ENCODE peak calls at places on chromosomes 3 and 15, in seven cellular contexts. F is AG09319, P is neural crest cell, Q is HepG2, U is foreskin keratinocyte, Z is fibroblast of mammary gland, H is OCI-LY7. B is an unnamed sample.

GRCh38 chr15:81779181-81779580 is 266.6 kb downstream of the MEX3B start:
- DNase-seq in Z (no peak), F (no peak), Q (no peak), U (no peak), H (no peak), P (no peak), B (no peak)

GRCh38 chr3:161423911-161424522 is 52.7 kb upstream of the SPTSSB start:
- DNase-seq in Q (peak; percentile 41), P (no peak), H (peak; percentile 38), U (no peak), Z (peak; percentile 52), F (no peak), B (no peak)

GRCh38 chr3:31185004-31185357 is 290.5 kb upstream of the GADL1 start:
- DNase-seq in U (no peak), H (no peak), Q (no peak), Z (peak; percentile 48), P (no peak), F (no peak), B (no peak)

GRCh38 chr15:86620636-86621349 is 541.1 kb downstream of the AGBL1 start:
- DNase-seq in Q (peak; percentile 2), H (no peak), U (no peak), Z (no peak), P (no peak), F (no peak), B (no peak)

GRCh38 chr15:45088801-45089711 is 24.9 kb downstream of the DUOX2 start:
- DNase-seq in U (no peak), Z (peak; percentile 14), P (no peak), F (no peak), H (no peak), Q (peak; percentile 36), B (no peak)

GRCh38 chr15:40584191-40584590 is 9.9 kb upstream of the KNL1 start:
- DNase-seq in P (no peak), H (no peak), F (no peak), U (no peak), Q (no peak), Z (no peak), B (no peak)

GRCh38 chr15:85624241-85624855 is 170.4 kb downstream of the KLHL25 start:
- DNase-seq in H (no peak), P (no peak), F (no peak), U (no peak), Q (no peak), Z (peak; percentile 74), B (no peak)

GRCh38 chr15:34951993-34952392 is 17.5 kb downstream of the AQR start:
- DNase-seq in H (no peak), Z (peak; percentile 72), Q (no peak), P (no peak), U (no peak), F (peak; percentile 34), B (no peak)

GRCh38 chr15:65881766-65882434 is 12.6 kb downstream of the RAB11A start:
- DNase-seq in Z (no peak), F (no peak), P (no peak), U (no peak), Q (no peak), H (peak; percentile 44), B (no peak)

GRCh38 chr3:98726084-98726483 is 37.1 kb upstream of the ST3GAL6 start:
- DNase-seq in Z (no peak), F (no peak), Q (no peak), P (no peak), U (no peak), H (no peak), B (no peak)

GRCh38 chr3:54122802-54123537 is 618 bp downstream of the CACNA2D3 start:
- DNase-seq in Z (no peak), P (no peak), Q (no peak), F (no peak), U (no peak), H (no peak), B (no peak)

GRCh38 chr3:58801541-58801940 is 135.0 kb upstream of the FAM3D start:
- DNase-seq in F (no peak), Z (no peak), U (no peak), H (no peak), Q (no peak), P (no peak), B (no peak)

GRCh38 chr3:63442918-63443317 is 164.8 kb downstream of the SYNPR start:
- DNase-seq in F (no peak), P (no peak), U (no peak), Q (no peak), Z (no peak), H (no peak), B (no peak)

GRCh38 chr3:64631951-64632350 is 55.8 kb downstream of the ADAMTS9 start:
- DNase-seq in P (no peak), F (no peak), Z (no peak), Q (no peak), H (no peak), U (no peak), B (no peak)

GRCh38 chr3:9727041-9727595 is 4.4 kb upstream of the BRPF1 start:
- DNase-seq in U (no peak), H (peak; percentile 84), F (no peak), Z (no peak), P (no peak), Q (peak; percentile 42), B (peak; percentile 51)

GRCh38 chr3:197339841-197340520 is 41.6 kb upstream of the DLG1 start:
- DNase-seq in F (peak; percentile 40), H (no peak), P (no peak), U (no peak), Q (peak; percentile 43), Z (peak; percentile 78), B (no peak)

GRCh38 chr3:23999012-23999641 is 54.0 kb downstream of the NR1D2 start:
- DNase-seq in Q (peak; percentile 45), P (peak; percentile 82), H (peak; percentile 62), F (peak; percentile 48), U (no peak), Z (peak; percentile 66), B (peak; percentile 81)

GRCh38 chr3:53602866-53603265 is 108.5 kb downstream of the CACNA1D start:
- DNase-seq in H (no peak), Q (no peak), P (no peak), F (no peak), Z (no peak), U (no peak), B (no peak)

GRCh38 chr15:73859236-73859635 is 14.1 kb upstream of the TBC1D21 start:
- DNase-seq in Z (no peak), F (no peak), Q (no peak), U (no peak), P (no peak), H (no peak), B (no peak)

GRCh38 chr15:69825941-69826817 is 271.5 kb downstream of the TLE3 start:
- DNase-seq in Q (no peak), Z (no peak), F (no peak), P (no peak), H (no peak), U (no peak), B (no peak)

GRCh38 chr3:67415504-67415903 is 238.9 kb downstream of the SUCLG2 start:
- DNase-seq in F (peak; percentile 28), U (no peak), Q (no peak), Z (peak; percentile 54), H (no peak), P (no peak), B (no peak)

DNA sequence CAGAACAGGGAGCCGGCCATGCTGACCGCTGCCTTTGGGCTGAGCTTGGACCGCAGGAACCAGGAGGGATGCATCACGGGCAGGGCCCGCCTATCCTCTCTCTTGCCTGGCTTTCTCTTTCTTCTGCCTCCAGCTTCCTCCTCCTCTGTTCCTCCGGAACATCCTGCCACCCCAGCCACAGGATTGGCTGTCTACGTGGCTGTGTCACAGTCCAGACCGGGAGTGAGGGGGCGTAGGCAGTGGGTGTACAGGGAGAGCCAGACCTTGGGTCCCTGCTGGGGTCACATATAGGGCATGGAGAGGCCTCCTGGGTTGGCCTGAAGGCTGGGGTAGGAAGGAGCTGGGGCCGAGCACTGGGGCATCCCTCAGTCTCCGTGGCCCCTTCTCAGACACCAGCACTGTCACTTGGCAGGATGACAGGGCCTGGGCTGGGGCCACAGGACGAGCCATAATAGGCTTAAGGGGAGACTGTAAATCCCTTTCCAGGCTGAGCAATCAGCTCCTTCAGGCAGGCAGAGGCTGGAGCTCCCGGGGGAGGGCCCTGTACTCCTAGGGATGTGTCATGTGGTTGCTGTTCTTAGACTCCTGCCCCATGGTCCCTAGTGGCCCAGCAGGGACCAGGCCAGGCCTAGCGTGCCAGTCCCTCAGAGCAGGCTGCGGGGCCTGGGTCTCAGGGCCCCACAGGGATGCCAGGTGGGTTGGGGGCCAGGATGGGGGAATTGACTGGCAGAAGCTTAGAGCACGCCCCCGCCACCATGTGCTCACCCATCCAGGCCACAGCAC is 25.4 kb downstream of the LINGO1 start:
- DNase-seq in Z (peak; percentile 64), Q (no peak), F (no peak), P (no peak), H (no peak), U (no peak), B (no peak)
- TF ChIP-seq CTCF in Z (no peak), Q (no peak), F (no peak), P (no peak), H (no peak), U (no peak), B (no peak)

DNA sequence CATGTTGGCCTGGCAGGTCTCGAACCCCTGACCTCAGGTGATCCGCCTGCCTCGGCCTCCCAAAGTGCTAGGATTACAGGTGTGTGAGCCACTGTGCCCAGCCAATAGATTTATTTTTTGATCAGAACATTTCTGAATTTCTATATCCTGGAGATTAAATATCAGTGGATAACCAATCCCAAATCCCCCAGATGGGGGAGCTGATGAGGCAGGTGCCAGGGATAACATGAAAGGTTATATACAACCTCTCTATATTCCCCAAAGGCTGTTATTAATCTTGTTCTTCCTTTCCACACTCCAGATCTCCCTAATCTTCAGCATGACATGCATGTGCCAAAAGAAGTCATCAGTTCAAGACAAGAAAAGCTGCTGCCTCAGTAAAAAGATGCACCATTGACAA is 112.3 kb downstream of the WDR76 start:
- DNase-seq in Q (no peak), F (no peak), Z (peak; percentile 47), P (no peak), U (no peak), H (peak; percentile 13), B (peak; percentile 26)
- TF ChIP-seq CTCF in Q (peak; percentile 13), F (peak; percentile 48), Z (peak; percentile 66), P (peak; percentile 53), U (peak; percentile 75), H (peak; percentile 68), B (peak; percentile 44)

DNA sequence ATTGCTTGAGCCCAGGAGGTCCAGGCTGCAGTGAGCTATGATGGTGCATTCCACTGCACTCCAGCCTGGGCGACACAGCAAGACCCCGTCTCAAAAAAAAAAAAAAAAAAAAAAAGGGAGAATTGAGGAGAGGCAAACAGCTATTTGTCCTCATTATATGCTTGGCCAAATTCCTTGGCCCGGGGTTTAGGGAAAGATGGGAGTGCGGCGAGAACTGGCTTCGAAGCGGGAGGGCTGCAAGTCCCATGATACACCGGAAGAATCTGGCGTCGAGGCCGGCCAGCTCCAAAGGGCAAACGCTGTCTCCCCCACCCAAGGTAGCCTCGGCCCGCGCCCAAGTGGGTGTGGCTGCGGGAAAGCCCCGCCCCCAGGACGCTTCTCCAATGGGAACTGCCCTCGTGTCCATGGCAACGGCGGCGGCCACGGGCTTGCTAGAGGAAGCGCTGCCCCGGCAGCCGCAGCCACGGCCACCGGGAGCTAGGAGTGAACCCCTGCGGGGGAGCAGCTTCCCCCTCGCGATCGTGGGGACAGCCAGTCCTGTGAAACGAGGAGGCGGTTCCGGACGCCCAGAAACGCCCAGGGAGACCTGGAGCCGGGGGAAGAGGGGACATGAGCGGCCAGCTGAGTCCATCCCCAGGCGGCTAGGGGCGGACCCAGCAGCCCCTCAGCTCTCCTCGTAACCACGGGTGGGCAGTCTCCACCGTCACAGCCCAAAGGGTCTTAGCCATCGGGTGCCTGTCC is at the start of gene TTLL13:
- DNase-seq in Q (peak; percentile 89), U (no peak), F (peak; percentile 50), H (peak; percentile 65), Z (peak; percentile 70), P (peak; percentile 97), B (peak; percentile 98)
- TF ChIP-seq CTCF in Q (peak; percentile 35), U (no peak), F (no peak), H (no peak), Z (no peak), P (no peak), B (no peak)

GRCh38 chr3:163951397-163951987 is 1126.8 kb downstream of the SI start:
- DNase-seq in Q (peak; percentile 7), U (no peak), P (no peak), Z (peak; percentile 0), F (no peak), H (peak; percentile 27), B (no peak)
- TF ChIP-seq CTCF in Q (no peak), U (no peak), P (peak; percentile 68), Z (peak; percentile 12), F (peak; percentile 13), H (peak; percentile 79), B (peak; percentile 61)

B was measured in endothelial cell.